ENCODE peak calls at places on chromosomes 1 and 21, in six cellular contexts. One of them, this sample, is unnamed.

GRCh38 chr1:6359568-6360496 is 33.7 kb downstream of the ACOT7 start:
- DNase-seq in fibroblast of mammary gland: peak; percentile 47
- DNase-seq in Peyer's patch: peak; percentile 61
- DNase-seq in lung: peak; percentile 77
- DNase-seq in GM10248: peak; percentile 82
- DNase-seq in foreskin keratinocyte: no peak
- DNase-seq in this sample: peak; percentile 56

GRCh38 chr1:234853906-234854647 is 244.1 kb upstream of the IRF2BP2 start:
- DNase-seq in Peyer's patch: no peak
- DNase-seq in lung: no peak
- DNase-seq in GM10248: no peak
- DNase-seq in fibroblast of mammary gland: peak; percentile 25
- DNase-seq in foreskin keratinocyte: no peak
- DNase-seq in this sample: no peak

GRCh38 chr1:166390406-166390805 is 223.6 kb upstream of the FAM78B start:
- DNase-seq in fibroblast of mammary gland: no peak
- DNase-seq in Peyer's patch: no peak
- DNase-seq in foreskin keratinocyte: no peak
- DNase-seq in lung: no peak
- DNase-seq in GM10248: no peak
- DNase-seq in this sample: no peak

GRCh38 chr1:160405331-160405877 is 5.0 kb downstream of the VANGL2 start:
- DNase-seq in GM10248: no peak
- DNase-seq in fibroblast of mammary gland: no peak
- DNase-seq in lung: no peak
- DNase-seq in foreskin keratinocyte: no peak
- DNase-seq in Peyer's patch: no peak
- DNase-seq in this sample: no peak

GRCh38 chr1:220690140-220691038 is at the start of gene C1orf115:
- DNase-seq in lung: peak; percentile 81
- DNase-seq in fibroblast of mammary gland: peak; percentile 28
- DNase-seq in Peyer's patch: peak; percentile 68
- DNase-seq in GM10248: peak; percentile 88
- DNase-seq in foreskin keratinocyte: peak; percentile 18
- DNase-seq in this sample: peak; percentile 75

GRCh38 chr1:51516639-51517158 is 2.4 kb downstream of the EPS15 start:
- DNase-seq in Peyer's patch: no peak
- DNase-seq in lung: no peak
- DNase-seq in foreskin keratinocyte: no peak
- DNase-seq in fibroblast of mammary gland: no peak
- DNase-seq in GM10248: no peak
- DNase-seq in this sample: no peak

GRCh38 chr1:6170116-6170741 is 9.9 kb downstream of the CHD5 start:
- DNase-seq in Peyer's patch: no peak
- DNase-seq in GM10248: no peak
- DNase-seq in lung: no peak
- DNase-seq in fibroblast of mammary gland: no peak
- DNase-seq in foreskin keratinocyte: no peak
- DNase-seq in this sample: no peak

GRCh38 chr1:175073633-175074032 is 6.0 kb downstream of the TNN start:
- DNase-seq in fibroblast of mammary gland: no peak
- DNase-seq in Peyer's patch: no peak
- DNase-seq in lung: no peak
- DNase-seq in foreskin keratinocyte: no peak
- DNase-seq in GM10248: no peak
- DNase-seq in this sample: no peak

GRCh38 chr1:225422795-225423517 is 4.9 kb downstream of the LBR start:
- DNase-seq in lung: no peak
- DNase-seq in Peyer's patch: no peak
- DNase-seq in fibroblast of mammary gland: no peak
- DNase-seq in GM10248: no peak
- DNase-seq in foreskin keratinocyte: no peak
- DNase-seq in this sample: no peak

GRCh38 chr1:195965475-195965874 is 642.8 kb downstream of the KCNT2 start:
- DNase-seq in Peyer's patch: no peak
- DNase-seq in foreskin keratinocyte: no peak
- DNase-seq in GM10248: no peak
- DNase-seq in lung: no peak
- DNase-seq in fibroblast of mammary gland: no peak
- DNase-seq in this sample: no peak

GRCh38 chr1:21647431-21648373 is 21.5 kb downstream of the RAP1GAP start:
- DNase-seq in foreskin keratinocyte: no peak
- DNase-seq in lung: no peak
- DNase-seq in GM10248: peak; percentile 62
- DNase-seq in fibroblast of mammary gland: peak; percentile 59
- DNase-seq in Peyer's patch: no peak
- DNase-seq in this sample: no peak

GRCh38 chr1:204112876-204113730 is 38.7 kb downstream of the ETNK2 start:
- DNase-seq in lung: no peak
- DNase-seq in GM10248: no peak
- DNase-seq in Peyer's patch: no peak
- DNase-seq in foreskin keratinocyte: no peak
- DNase-seq in fibroblast of mammary gland: peak; percentile 39
- DNase-seq in this sample: no peak
- TF ChIP-seq CTCF in lung: no peak
- TF ChIP-seq CTCF in GM10248: no peak
- TF ChIP-seq CTCF in Peyer's patch: no peak
- TF ChIP-seq CTCF in foreskin keratinocyte: no peak
- TF ChIP-seq CTCF in fibroblast of mammary gland: no peak
- TF ChIP-seq CTCF in this sample: no peak

GRCh38 chr1:172090511-172090817 is 249.2 kb downstream of the DNM3 start:
- DNase-seq in GM10248: no peak
- DNase-seq in fibroblast of mammary gland: no peak
- DNase-seq in lung: no peak
- DNase-seq in foreskin keratinocyte: no peak
- DNase-seq in Peyer's patch: no peak
- DNase-seq in this sample: no peak
- TF ChIP-seq CTCF in GM10248: no peak
- TF ChIP-seq CTCF in fibroblast of mammary gland: no peak
- TF ChIP-seq CTCF in lung: no peak
- TF ChIP-seq CTCF in foreskin keratinocyte: no peak
- TF ChIP-seq CTCF in Peyer's patch: no peak
- TF ChIP-seq CTCF in this sample: no peak

GRCh38 chr1:53450225-53450624 is 9.0 kb upstream of the DMRTB1 start:
- DNase-seq in Peyer's patch: no peak
- DNase-seq in lung: no peak
- DNase-seq in GM10248: no peak
- DNase-seq in foreskin keratinocyte: no peak
- DNase-seq in fibroblast of mammary gland: no peak
- DNase-seq in this sample: no peak
- TF ChIP-seq CTCF in Peyer's patch: no peak
- TF ChIP-seq CTCF in lung: no peak
- TF ChIP-seq CTCF in GM10248: no peak
- TF ChIP-seq CTCF in foreskin keratinocyte: peak; percentile 50
- TF ChIP-seq CTCF in fibroblast of mammary gland: peak; percentile 45
- TF ChIP-seq CTCF in this sample: no peak

GRCh38 chr1:62334434-62334833 is 15.2 kb upstream of the KANK4 start:
- DNase-seq in Peyer's patch: no peak
- DNase-seq in foreskin keratinocyte: no peak
- DNase-seq in lung: no peak
- DNase-seq in fibroblast of mammary gland: no peak
- DNase-seq in GM10248: no peak
- DNase-seq in this sample: no peak
- TF ChIP-seq CTCF in Peyer's patch: no peak
- TF ChIP-seq CTCF in foreskin keratinocyte: no peak
- TF ChIP-seq CTCF in lung: no peak
- TF ChIP-seq CTCF in fibroblast of mammary gland: peak; percentile 9
- TF ChIP-seq CTCF in GM10248: no peak
- TF ChIP-seq CTCF in this sample: no peak

DNA sequence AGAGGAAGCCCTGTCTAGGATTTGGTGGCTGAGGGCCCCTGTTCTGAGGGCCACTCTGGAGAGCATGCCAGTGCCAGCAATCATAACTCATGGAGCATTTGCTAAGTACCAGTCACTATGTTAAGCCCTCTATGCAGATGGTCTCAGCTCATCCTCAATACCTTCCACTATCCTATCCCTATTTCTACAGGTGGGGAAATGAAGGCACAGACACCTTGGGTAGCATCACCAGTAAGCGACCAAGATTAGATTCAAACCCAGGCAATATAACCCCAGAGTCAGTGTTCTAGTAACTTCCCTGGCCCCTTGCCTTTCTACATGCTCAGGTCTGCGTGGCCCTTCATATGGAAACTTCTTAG is 7.9 kb upstream of the NBPF1 start:
- DNase-seq in fibroblast of mammary gland: no peak
- DNase-seq in lung: no peak
- DNase-seq in foreskin keratinocyte: no peak
- DNase-seq in Peyer's patch: no peak
- DNase-seq in GM10248: no peak
- DNase-seq in this sample: no peak
- TF ChIP-seq CTCF in fibroblast of mammary gland: no peak
- TF ChIP-seq CTCF in lung: no peak
- TF ChIP-seq CTCF in foreskin keratinocyte: no peak
- TF ChIP-seq CTCF in Peyer's patch: no peak
- TF ChIP-seq CTCF in GM10248: no peak
- TF ChIP-seq CTCF in this sample: no peak

GRCh38 chr1:77579547-77579946 is 102.9 kb downstream of the ZZZ3 start:
- DNase-seq in Peyer's patch: no peak
- DNase-seq in foreskin keratinocyte: no peak
- DNase-seq in lung: no peak
- DNase-seq in GM10248: no peak
- DNase-seq in fibroblast of mammary gland: no peak
- DNase-seq in this sample: no peak
- TF ChIP-seq CTCF in Peyer's patch: no peak
- TF ChIP-seq CTCF in foreskin keratinocyte: no peak
- TF ChIP-seq CTCF in lung: no peak
- TF ChIP-seq CTCF in GM10248: no peak
- TF ChIP-seq CTCF in fibroblast of mammary gland: no peak
- TF ChIP-seq CTCF in this sample: no peak

GRCh38 chr1:203508463-203508862 is 14.5 kb downstream of the OPTC start:
- DNase-seq in lung: no peak
- DNase-seq in Peyer's patch: no peak
- DNase-seq in GM10248: no peak
- DNase-seq in fibroblast of mammary gland: no peak
- DNase-seq in foreskin keratinocyte: no peak
- DNase-seq in this sample: no peak
- TF ChIP-seq CTCF in lung: no peak
- TF ChIP-seq CTCF in Peyer's patch: no peak
- TF ChIP-seq CTCF in GM10248: no peak
- TF ChIP-seq CTCF in fibroblast of mammary gland: no peak
- TF ChIP-seq CTCF in foreskin keratinocyte: no peak
- TF ChIP-seq CTCF in this sample: no peak

DNA sequence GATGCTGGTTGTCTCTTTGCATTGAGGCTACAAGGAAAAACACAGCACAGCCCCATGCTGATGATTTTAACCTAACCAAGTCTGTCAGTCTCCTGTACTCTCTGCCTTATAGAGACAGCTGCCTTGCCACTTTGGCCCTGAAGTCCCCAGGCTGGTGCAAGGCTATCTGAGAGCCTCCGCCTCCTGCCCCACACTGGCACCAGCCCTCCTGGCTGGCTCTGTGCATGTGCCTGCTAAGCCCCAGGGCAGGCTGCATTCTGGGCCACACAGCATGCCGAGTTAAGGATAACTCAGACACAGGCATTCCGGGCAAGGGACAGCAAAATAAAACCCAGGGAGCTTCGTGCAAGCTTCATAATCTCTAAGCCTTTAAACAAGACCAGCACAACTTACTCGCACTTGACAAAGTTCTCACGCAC is 910 bp downstream of the RUNX1 start:
- DNase-seq in lung: peak; percentile 32
- DNase-seq in foreskin keratinocyte: no peak
- DNase-seq in GM10248: no peak
- DNase-seq in fibroblast of mammary gland: no peak
- DNase-seq in Peyer's patch: peak; percentile 46
- DNase-seq in this sample: no peak
- TF ChIP-seq CTCF in lung: no peak
- TF ChIP-seq CTCF in foreskin keratinocyte: no peak
- TF ChIP-seq CTCF in GM10248: no peak
- TF ChIP-seq CTCF in fibroblast of mammary gland: no peak
- TF ChIP-seq CTCF in Peyer's patch: no peak
- TF ChIP-seq CTCF in this sample: no peak

DNA sequence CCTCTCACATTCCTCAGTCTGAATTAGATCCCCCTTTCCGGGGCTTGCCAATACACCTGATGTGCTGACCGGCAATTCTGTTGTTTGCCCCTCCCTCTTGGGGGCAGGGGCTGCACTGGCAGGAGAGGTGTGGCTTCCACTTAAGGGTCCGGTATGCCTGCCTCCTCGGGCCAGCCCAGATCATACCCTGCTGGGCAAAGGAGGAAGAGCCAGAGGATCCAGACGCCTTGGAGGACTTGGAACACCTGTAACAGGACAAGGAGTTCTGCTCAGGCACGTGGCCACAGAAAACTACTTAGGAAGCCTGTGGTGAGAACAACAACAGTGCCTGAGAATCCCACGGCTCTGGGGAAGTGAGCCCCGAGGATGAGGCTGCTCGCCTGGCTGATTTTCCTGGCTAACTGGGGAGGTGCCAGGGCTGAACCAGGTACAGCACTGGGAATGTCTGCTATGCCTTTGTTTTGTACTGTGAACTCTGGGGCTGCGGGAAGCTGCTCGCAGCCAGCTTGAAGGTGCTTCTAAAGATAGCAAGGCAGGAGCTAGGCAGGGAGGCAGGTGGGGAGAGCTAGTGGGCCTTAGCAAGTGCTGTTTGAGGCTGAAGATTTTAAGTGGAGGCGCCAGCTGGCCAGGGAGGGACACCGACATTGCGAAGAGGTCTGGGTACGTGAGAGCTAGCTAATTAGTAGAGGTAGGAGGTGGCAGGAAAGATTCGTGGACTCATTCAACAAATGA is at the start of gene SMPDL3B:
- DNase-seq in fibroblast of mammary gland: no peak
- DNase-seq in foreskin keratinocyte: peak; percentile 12
- DNase-seq in Peyer's patch: no peak
- DNase-seq in lung: peak; percentile 82
- DNase-seq in GM10248: no peak
- DNase-seq in this sample: peak; percentile 31
- TF ChIP-seq CTCF in fibroblast of mammary gland: no peak
- TF ChIP-seq CTCF in foreskin keratinocyte: peak; percentile 23
- TF ChIP-seq CTCF in Peyer's patch: peak; percentile 54
- TF ChIP-seq CTCF in lung: no peak
- TF ChIP-seq CTCF in GM10248: no peak
- TF ChIP-seq CTCF in this sample: no peak

GRCh38 chr1:17909634-17910033 is 154.5 kb downstream of the ACTL8 start:
- DNase-seq in fibroblast of mammary gland: peak; percentile 52
- DNase-seq in GM10248: no peak
- DNase-seq in Peyer's patch: no peak
- DNase-seq in foreskin keratinocyte: no peak
- DNase-seq in lung: no peak
- DNase-seq in this sample: no peak
- TF ChIP-seq CTCF in fibroblast of mammary gland: peak; percentile 62
- TF ChIP-seq CTCF in GM10248: peak; percentile 6
- TF ChIP-seq CTCF in Peyer's patch: no peak
- TF ChIP-seq CTCF in foreskin keratinocyte: peak; percentile 56
- TF ChIP-seq CTCF in lung: no peak
- TF ChIP-seq CTCF in this sample: no peak

This sample was measured in prostate gland.